ENCODE peak calls at places on chromosomes 4 and X, in eight cellular contexts. M is OCI-LY7; N is tibial artery; Y is uterus; E is stomach; O is CD8-positive, alpha-beta T cell; D is spleen; C is IMR-90. A is an unnamed sample. For H3K4me1, the result is how much of the 10 kb centered on the place peaks cover.

GRCh38 chr4:143313996-143314395 is 22.7 kb upstream of the GAB1 start:
- DNase-seq in M (no peak), N (no peak), Y (no peak), E (no peak), O (no peak), D (no peak), C (no peak), A (no peak)

GRCh38 chrX:49995021-49995731 is 72.8 kb downstream of the CLCN5 start:
- DNase-seq in M (no peak), N (no peak), Y (no peak), E (no peak), O (no peak), D (no peak), C (peak), A (no peak)

GRCh38 chr4:107665001-107665400 is 55.0 kb downstream of the PAPSS1 start:
- DNase-seq in M (no peak), N (no peak), Y (no peak), E (no peak), O (no peak), D (no peak), C (peak), A (no peak)

GRCh38 chrX:102995316-102995715 is 58.2 kb downstream of the RAB40AL start:
- DNase-seq in M (no peak), N (no peak), Y (no peak), E (no peak), O (no peak), D (no peak), C (no peak), A (no peak)

GRCh38 chr4:173807347-173807746 is 277.3 kb upstream of the HAND2 start:
- DNase-seq in M (no peak), N (no peak), Y (peak), E (no peak), O (no peak), D (no peak), C (no peak), A (no peak)

GRCh38 chr4:143437937-143438336 is 75.6 kb upstream of the SMARCA5 start:
- DNase-seq in M (no peak), N (no peak), Y (no peak), E (no peak), O (no peak), D (no peak), C (no peak), A (no peak)

GRCh38 chr4:85147481-85148076 is 181.1 kb upstream of the WDFY3 start:
- DNase-seq in M (peak), N (no peak), Y (no peak), E (peak), O (no peak), D (peak), C (peak), A (peak)

GRCh38 chr4:150343796-150344195 is 238.2 kb upstream of the MAB21L2 start:
- DNase-seq in M (no peak), N (no peak), Y (no peak), E (no peak), O (no peak), D (no peak), C (no peak), A (no peak)

GRCh38 chr4:163866728-163867313 is 372.3 kb downstream of the TMA16 start:
- DNase-seq in M (no peak), N (no peak), Y (no peak), E (no peak), O (no peak), D (no peak), C (peak), A (no peak)

GRCh38 chr4:157014621-157015591 is 43.3 kb upstream of the PDGFC start:
- DNase-seq in M (no peak), N (no peak), Y (no peak), E (no peak), O (no peak), D (no peak), C (peak), A (peak)

GRCh38 chr4:72302981-72303704 is 265.9 kb downstream of the ADAMTS3 start:
- DNase-seq in M (peak), N (no peak), Y (no peak), E (peak), O (peak), D (no peak), C (peak), A (peak)

GRCh38 chr4:175720722-175721121 is 91.3 kb downstream of the GPM6A start:
- DNase-seq in M (no peak), N (no peak), Y (no peak), E (no peak), O (no peak), D (no peak), C (no peak), A (no peak)

GRCh38 chrX:108268434-108269080 is 169.7 kb downstream of the COL4A6 start:
- DNase-seq in M (no peak), N (no peak), Y (no peak), E (no peak), O (no peak), D (no peak), C (no peak), A (peak)

GRCh38 chrX:18290200-18290599 is 64.3 kb downstream of the SCML2 start:
- DNase-seq in M (no peak), N (no peak), Y (no peak), E (no peak), O (no peak), D (no peak), C (no peak), A (no peak)

GRCh38 chr4:10577018-10577417 is 107.5 kb downstream of the CLNK start:
- DNase-seq in M (peak), N (no peak), Y (no peak), E (no peak), O (no peak), D (no peak), C (no peak), A (no peak)

GRCh38 chrX:138127314-138127713 is 561.4 kb downstream of the ZIC3 start:
- DNase-seq in M (no peak), N (no peak), Y (no peak), E (no peak), O (no peak), D (no peak), C (no peak), A (no peak)

GRCh38 chrX:132671229-132671641 is 182.4 kb upstream of the MBNL3 start:
- DNase-seq in M (no peak), N (no peak), Y (no peak), E (no peak), O (no peak), D (no peak), C (peak), A (no peak)

GRCh38 chr4:47337893-47338292 is 125.6 kb downstream of the COMMD8 start:
- DNase-seq in M (no peak), N (no peak), Y (no peak), E (no peak), O (no peak), D (no peak), C (no peak), A (no peak)

GRCh38 chr4:118991686-118992085 is 103.0 kb downstream of the SYNPO2 start:
- DNase-seq in M (no peak), N (no peak), Y (no peak), E (no peak), O (no peak), D (no peak), C (no peak), A (no peak)

GRCh38 chrX:21932277-21932996 is 8.1 kb upstream of the SMS start:
- DNase-seq in M (no peak), N (peak), Y (no peak), E (no peak), O (no peak), D (no peak), C (peak), A (peak)

GRCh38 chrX:39157006-39157405 is 355.7 kb downstream of the MID1IP1 start:
- DNase-seq in M (no peak), N (no peak), Y (no peak), E (no peak), O (no peak), D (no peak), C (no peak), A (no peak)

GRCh38 chrX:39150621-39151020 is 349.4 kb downstream of the MID1IP1 start:
- DNase-seq in M (no peak), N (no peak), Y (no peak), E (no peak), O (no peak), D (no peak), C (no peak), A (no peak)

GRCh38 chrX:39150210-39150609 is 349.0 kb downstream of the MID1IP1 start:
- DNase-seq in M (no peak), N (no peak), Y (no peak), E (no peak), O (no peak), D (no peak), C (no peak), A (no peak)

GRCh38 chrX:39149761-39150160 is 348.5 kb downstream of the MID1IP1 start:
- DNase-seq in M (peak), N (peak), Y (peak), E (peak), O (peak), D (peak), C (peak), A (peak)

GRCh38 chrX:39152106-39152649 is 350.9 kb downstream of the MID1IP1 start:
- DNase-seq in M (peak), N (no peak), Y (no peak), E (peak), O (peak), D (peak), C (no peak), A (no peak)
- H3K4me1 ChIP-seq in M (under half), N (under half), Y (under half), E (under half), O (under half), D (under half), C (under half), A (under half)

GRCh38 chrX:64894454-64895038 is 81.7 kb downstream of the ZC4H2 start:
- DNase-seq in M (peak), N (no peak), Y (no peak), E (peak), O (peak), D (no peak), C (peak), A (peak)
- TF ChIP-seq CTCF in M (peak), N (peak), Y (no peak), E (peak), O (peak), D (no peak), C (peak), A (peak)

DNA sequence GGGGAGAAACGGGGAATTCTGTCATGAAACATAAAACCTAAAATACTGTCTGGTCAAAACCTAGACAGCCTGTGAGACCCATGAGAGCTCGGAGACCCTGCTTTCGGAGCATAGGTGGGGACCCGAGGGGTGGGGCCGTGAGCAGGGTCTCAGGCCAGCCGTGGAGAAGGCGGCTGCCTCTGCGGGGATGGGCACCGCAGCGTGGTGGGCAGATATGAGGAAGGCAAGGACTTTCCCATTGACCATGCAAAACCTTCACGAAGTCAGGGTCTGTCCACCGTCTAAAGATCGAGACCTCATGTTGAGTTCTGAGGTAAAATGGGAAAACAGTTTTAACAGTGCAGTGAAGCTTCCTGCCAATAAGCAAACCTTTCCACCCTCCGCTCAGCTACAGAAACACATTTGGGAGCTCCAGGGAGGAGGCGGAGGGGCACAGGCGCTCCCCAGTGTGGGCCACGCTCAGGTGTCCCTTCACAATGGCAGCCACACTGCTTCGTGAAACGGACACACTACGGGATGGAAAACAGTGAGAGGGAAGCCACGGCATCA is 74.4 kb downstream of the SORBS2 start:
- DNase-seq in M (no peak), N (peak), Y (peak), E (no peak), O (no peak), D (no peak), C (no peak), A (no peak)
- H3K4me1 ChIP-seq in M (under half), N (half or more), Y (under half), E (under half), O (under half), D (under half), C (under half), A (half or more)

GRCh38 chr4:60723796-60724195 is 476.3 kb upstream of the ADGRL3 start:
- DNase-seq in M (no peak), N (no peak), Y (no peak), E (no peak), O (no peak), D (no peak), C (no peak), A (no peak)

GRCh38 chr4:60726779-60727178 is 473.3 kb upstream of the ADGRL3 start:
- DNase-seq in M (no peak), N (no peak), Y (no peak), E (no peak), O (no peak), D (no peak), C (peak), A (no peak)

GRCh38 chr4:60729194-60729593 is 470.9 kb upstream of the ADGRL3 start:
- DNase-seq in M (no peak), N (no peak), Y (no peak), E (no peak), O (no peak), D (no peak), C (peak), A (no peak)

GRCh38 chr4:60721680-60722079 is 478.4 kb upstream of the ADGRL3 start:
- DNase-seq in M (no peak), N (no peak), Y (no peak), E (no peak), O (no peak), D (no peak), C (no peak), A (no peak)

GRCh38 chr4:60724623-60725022 is 475.5 kb upstream of the ADGRL3 start:
- DNase-seq in M (no peak), N (no peak), Y (no peak), E (no peak), O (no peak), D (no peak), C (peak), A (peak)
- TF ChIP-seq CTCF in M (no peak), N (no peak), Y (no peak), E (no peak), O (no peak), D (no peak), C (no peak), A (no peak)

DNA sequence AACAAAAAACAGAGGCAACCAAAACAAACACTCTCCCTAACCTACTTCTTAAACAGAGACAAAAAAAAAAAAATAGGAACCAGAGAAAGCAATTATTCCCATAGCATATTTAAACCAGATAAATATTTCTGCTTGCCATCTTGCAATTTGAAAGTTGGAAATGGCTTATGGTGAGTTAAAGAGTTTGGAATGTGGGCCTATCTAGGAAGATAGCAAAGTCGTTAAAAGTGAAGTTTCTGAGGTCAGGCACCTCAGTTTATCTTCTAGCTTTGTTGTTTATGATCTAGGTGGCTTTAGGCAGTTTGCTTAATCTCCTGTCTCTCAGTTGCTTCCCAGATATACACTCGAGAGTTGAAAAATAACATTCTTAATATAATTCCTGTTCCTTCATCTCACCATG is 284.2 kb downstream of the KCNIP4 start:
- DNase-seq in M (no peak), N (no peak), Y (no peak), E (no peak), O (no peak), D (no peak), C (no peak), A (no peak)
- H3K4me1 ChIP-seq in M (under half), N (under half), Y (under half), E (under half), O (under half), D (under half), C (under half), A (under half)

GRCh38 chrX:115378471-115378870 is 89.0 kb downstream of the LUZP4 start:
- DNase-seq in M (no peak), N (no peak), Y (no peak), E (no peak), O (no peak), D (no peak), C (peak), A (no peak)
- TF ChIP-seq CTCF in M (no peak), N (no peak), Y (no peak), E (no peak), O (no peak), D (no peak), C (no peak), A (no peak)

GRCh38 chr4:184284336-184284690 is 66.6 kb upstream of the ENPP6 start:
- DNase-seq in M (peak), N (no peak), Y (no peak), E (no peak), O (no peak), D (no peak), C (no peak), A (no peak)
- H3K4me1 ChIP-seq in M (half or more), N (under half), Y (under half), E (under half), O (under half), D (half or more), C (under half), A (under half)

DNA sequence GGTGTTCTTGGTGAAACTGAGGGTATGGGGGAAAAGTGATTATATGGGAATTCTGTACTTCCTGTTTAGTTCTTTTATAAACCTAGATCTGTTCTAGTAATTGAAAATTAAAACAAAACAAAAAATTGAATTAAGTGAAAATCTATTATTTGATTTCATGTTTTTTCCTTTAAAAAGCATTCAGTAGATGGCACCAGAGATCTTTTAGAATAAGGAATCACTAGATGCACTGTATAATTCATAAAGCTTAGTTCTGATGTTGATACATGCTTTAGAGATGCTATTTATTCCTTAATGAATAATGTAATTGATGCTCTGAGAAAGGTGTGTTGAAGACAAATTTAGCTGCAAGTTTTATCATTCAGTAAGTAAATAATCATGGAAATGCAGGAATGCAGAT is 87.3 kb downstream of the LCORL start:
- DNase-seq in M (no peak), N (no peak), Y (no peak), E (no peak), O (no peak), D (no peak), C (peak), A (no peak)
- TF ChIP-seq CTCF in M (peak), N (no peak), Y (no peak), E (no peak), O (no peak), D (no peak), C (peak), A (no peak)